ENCODE peak calls at places on chromosomes 1 and 21, in five cellular contexts. One of them, this sample, is unnamed.

GRCh38 chr1:10724052-10724494 is 72.4 kb downstream of the CASZ1 start:
- DNase-seq in GM13976: no peak
- DNase-seq in cardiac fibroblast: peak
- DNase-seq in fibroblast of pulmonary artery: peak
- DNase-seq in esophagus muscularis mucosa: no peak
- DNase-seq in this sample: peak

GRCh38 chr1:206066479-206067171 is 13.7 kb downstream of the RHEX start:
- DNase-seq in GM13976: peak
- DNase-seq in cardiac fibroblast: peak
- DNase-seq in fibroblast of pulmonary artery: no peak
- DNase-seq in esophagus muscularis mucosa: no peak
- DNase-seq in this sample: no peak

GRCh38 chr1:79902418-79902817 is 895.9 kb upstream of the ADGRL4 start:
- DNase-seq in GM13976: no peak
- DNase-seq in cardiac fibroblast: peak
- DNase-seq in fibroblast of pulmonary artery: no peak
- DNase-seq in esophagus muscularis mucosa: no peak
- DNase-seq in this sample: no peak

GRCh38 chr1:113930499-113931161 is 1.5 kb downstream of the HIPK1 start:
- DNase-seq in GM13976: peak
- DNase-seq in cardiac fibroblast: peak
- DNase-seq in fibroblast of pulmonary artery: peak
- DNase-seq in esophagus muscularis mucosa: no peak
- DNase-seq in this sample: peak

GRCh38 chr21:38913120-38913975 is 107.6 kb downstream of the ETS2 start:
- DNase-seq in GM13976: no peak
- DNase-seq in cardiac fibroblast: peak
- DNase-seq in fibroblast of pulmonary artery: peak
- DNase-seq in esophagus muscularis mucosa: peak
- DNase-seq in this sample: peak

GRCh38 chr1:168057921-168058320 is 78.8 kb downstream of the GPR161 start:
- DNase-seq in GM13976: no peak
- DNase-seq in cardiac fibroblast: peak
- DNase-seq in fibroblast of pulmonary artery: peak
- DNase-seq in esophagus muscularis mucosa: no peak
- DNase-seq in this sample: no peak

GRCh38 chr21:17793675-17794123 is 25.5 kb downstream of the C21orf91 start:
- DNase-seq in GM13976: no peak
- DNase-seq in cardiac fibroblast: peak
- DNase-seq in fibroblast of pulmonary artery: no peak
- DNase-seq in esophagus muscularis mucosa: no peak
- DNase-seq in this sample: no peak

GRCh38 chr21:36747114-36747814 is 48.3 kb downstream of the SIM2 start:
- DNase-seq in GM13976: no peak
- DNase-seq in cardiac fibroblast: no peak
- DNase-seq in fibroblast of pulmonary artery: no peak
- DNase-seq in esophagus muscularis mucosa: no peak
- DNase-seq in this sample: peak

GRCh38 chr1:51175278-51175677 is 60.8 kb upstream of the RNF11 start:
- DNase-seq in GM13976: no peak
- DNase-seq in cardiac fibroblast: peak
- DNase-seq in fibroblast of pulmonary artery: peak
- DNase-seq in esophagus muscularis mucosa: no peak
- DNase-seq in this sample: no peak

GRCh38 chr1:63691672-63692425 is 82.0 kb upstream of the ROR1 start:
- DNase-seq in GM13976: peak
- DNase-seq in cardiac fibroblast: peak
- DNase-seq in fibroblast of pulmonary artery: peak
- DNase-seq in esophagus muscularis mucosa: no peak
- DNase-seq in this sample: peak

GRCh38 chr1:69673301-69673700 is 105.6 kb downstream of the LRRC7 start:
- DNase-seq in GM13976: no peak
- DNase-seq in cardiac fibroblast: no peak
- DNase-seq in fibroblast of pulmonary artery: peak
- DNase-seq in esophagus muscularis mucosa: no peak
- DNase-seq in this sample: no peak

GRCh38 chr1:64519921-64520320 is 50.0 kb downstream of the CACHD1 start:
- DNase-seq in GM13976: no peak
- DNase-seq in cardiac fibroblast: peak
- DNase-seq in fibroblast of pulmonary artery: peak
- DNase-seq in esophagus muscularis mucosa: no peak
- DNase-seq in this sample: no peak

GRCh38 chr1:2644591-2645101 is 11.8 kb upstream of the MMEL1 start:
- DNase-seq in GM13976: no peak
- DNase-seq in cardiac fibroblast: no peak
- DNase-seq in fibroblast of pulmonary artery: no peak
- DNase-seq in esophagus muscularis mucosa: no peak
- DNase-seq in this sample: no peak

GRCh38 chr1:201605385-201605747 is 66.4 kb downstream of the NAV1 start:
- DNase-seq in GM13976: no peak
- DNase-seq in cardiac fibroblast: no peak
- DNase-seq in fibroblast of pulmonary artery: no peak
- DNase-seq in esophagus muscularis mucosa: no peak
- DNase-seq in this sample: no peak

GRCh38 chr1:150161747-150162581 is 12.2 kb downstream of the PLEKHO1 start:
- DNase-seq in GM13976: no peak
- DNase-seq in cardiac fibroblast: no peak
- DNase-seq in fibroblast of pulmonary artery: peak
- DNase-seq in esophagus muscularis mucosa: no peak
- DNase-seq in this sample: no peak

GRCh38 chr1:1063945-1064831 is 9.9 kb downstream of the RNF223 start:
- DNase-seq in GM13976: peak
- DNase-seq in cardiac fibroblast: peak
- DNase-seq in fibroblast of pulmonary artery: peak
- DNase-seq in esophagus muscularis mucosa: no peak
- DNase-seq in this sample: peak

GRCh38 chr1:12501661-12502060 is 116.3 kb downstream of the DHRS3 start:
- DNase-seq in GM13976: no peak
- DNase-seq in cardiac fibroblast: no peak
- DNase-seq in fibroblast of pulmonary artery: peak
- DNase-seq in esophagus muscularis mucosa: no peak
- DNase-seq in this sample: no peak

GRCh38 chr1:169121146-169121923 is 14.8 kb downstream of the ATP1B1 start:
- DNase-seq in GM13976: no peak
- DNase-seq in cardiac fibroblast: no peak
- DNase-seq in fibroblast of pulmonary artery: no peak
- DNase-seq in esophagus muscularis mucosa: no peak
- DNase-seq in this sample: no peak

GRCh38 chr1:86382878-86383277 is 13.2 kb downstream of the ODF2L start:
- DNase-seq in GM13976: no peak
- DNase-seq in cardiac fibroblast: peak
- DNase-seq in fibroblast of pulmonary artery: peak
- DNase-seq in esophagus muscularis mucosa: no peak
- DNase-seq in this sample: no peak

GRCh38 chr1:12556368-12556930 is 61.6 kb downstream of the DHRS3 start:
- DNase-seq in GM13976: no peak
- DNase-seq in cardiac fibroblast: peak
- DNase-seq in fibroblast of pulmonary artery: peak
- DNase-seq in esophagus muscularis mucosa: peak
- DNase-seq in this sample: no peak

GRCh38 chr21:45525910-45526306 is 16.3 kb downstream of the SLC19A1 start:
- DNase-seq in GM13976: no peak
- DNase-seq in cardiac fibroblast: no peak
- DNase-seq in fibroblast of pulmonary artery: no peak
- DNase-seq in esophagus muscularis mucosa: no peak
- DNase-seq in this sample: no peak

GRCh38 chr1:77825356-77825709 is 45.9 kb downstream of the MIGA1 start:
- DNase-seq in GM13976: peak
- DNase-seq in cardiac fibroblast: peak
- DNase-seq in fibroblast of pulmonary artery: peak
- DNase-seq in esophagus muscularis mucosa: no peak
- DNase-seq in this sample: peak

GRCh38 chr1:164895026-164895907 is 336.3 kb downstream of the PBX1 start:
- DNase-seq in GM13976: no peak
- DNase-seq in cardiac fibroblast: no peak
- DNase-seq in fibroblast of pulmonary artery: no peak
- DNase-seq in esophagus muscularis mucosa: no peak
- DNase-seq in this sample: no peak

GRCh38 chr1:39105841-39106765 is 80.0 kb downstream of the NDUFS5 start:
- DNase-seq in GM13976: no peak
- DNase-seq in cardiac fibroblast: peak
- DNase-seq in fibroblast of pulmonary artery: peak
- DNase-seq in esophagus muscularis mucosa: no peak
- DNase-seq in this sample: peak

GRCh38 chr1:50644447-50645105 is 221.3 kb upstream of the DMRTA2 start:
- DNase-seq in GM13976: no peak
- DNase-seq in cardiac fibroblast: no peak
- DNase-seq in fibroblast of pulmonary artery: no peak
- DNase-seq in esophagus muscularis mucosa: no peak
- DNase-seq in this sample: no peak

GRCh38 chr1:157156058-157156541 is 17.9 kb upstream of the ETV3 start:
- DNase-seq in GM13976: peak
- DNase-seq in cardiac fibroblast: peak
- DNase-seq in fibroblast of pulmonary artery: peak
- DNase-seq in esophagus muscularis mucosa: no peak
- DNase-seq in this sample: peak

GRCh38 chr1:39087109-39087834 is 61.1 kb downstream of the NDUFS5 start:
- DNase-seq in GM13976: peak
- DNase-seq in cardiac fibroblast: peak
- DNase-seq in fibroblast of pulmonary artery: peak
- DNase-seq in esophagus muscularis mucosa: no peak
- DNase-seq in this sample: no peak

DNA sequence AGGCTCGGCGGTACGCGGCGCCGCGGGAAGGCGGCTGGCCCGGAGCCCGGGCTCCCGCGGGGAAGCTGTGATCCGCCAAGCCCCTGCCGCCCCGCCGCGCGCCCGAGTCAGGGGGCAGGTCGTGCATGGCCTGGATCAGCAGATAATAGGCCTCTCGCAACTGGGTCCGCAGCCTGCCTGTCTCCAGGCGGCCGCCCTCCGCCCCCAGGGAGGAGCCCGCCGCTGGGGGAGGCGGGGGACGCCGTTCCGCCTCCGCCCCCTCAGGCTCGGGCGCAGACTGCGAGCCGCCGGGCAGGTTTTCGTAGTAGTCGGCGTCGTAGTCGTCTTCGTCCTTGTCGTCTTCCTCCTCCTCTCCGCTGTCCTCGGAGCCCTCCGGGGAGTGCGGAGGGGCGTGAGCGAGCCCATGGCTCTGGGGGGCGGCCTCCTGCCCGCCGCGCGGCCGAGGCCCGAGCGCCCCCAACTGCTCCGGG is at the start of gene SYDE2:
- DNase-seq in GM13976: peak
- DNase-seq in cardiac fibroblast: peak
- DNase-seq in fibroblast of pulmonary artery: peak
- DNase-seq in esophagus muscularis mucosa: no peak
- DNase-seq in this sample: peak
- TF ChIP-seq CTCF in GM13976: no peak
- TF ChIP-seq CTCF in cardiac fibroblast: no peak
- TF ChIP-seq CTCF in fibroblast of pulmonary artery: no peak
- TF ChIP-seq CTCF in esophagus muscularis mucosa: no peak
- TF ChIP-seq CTCF in this sample: no peak

DNA sequence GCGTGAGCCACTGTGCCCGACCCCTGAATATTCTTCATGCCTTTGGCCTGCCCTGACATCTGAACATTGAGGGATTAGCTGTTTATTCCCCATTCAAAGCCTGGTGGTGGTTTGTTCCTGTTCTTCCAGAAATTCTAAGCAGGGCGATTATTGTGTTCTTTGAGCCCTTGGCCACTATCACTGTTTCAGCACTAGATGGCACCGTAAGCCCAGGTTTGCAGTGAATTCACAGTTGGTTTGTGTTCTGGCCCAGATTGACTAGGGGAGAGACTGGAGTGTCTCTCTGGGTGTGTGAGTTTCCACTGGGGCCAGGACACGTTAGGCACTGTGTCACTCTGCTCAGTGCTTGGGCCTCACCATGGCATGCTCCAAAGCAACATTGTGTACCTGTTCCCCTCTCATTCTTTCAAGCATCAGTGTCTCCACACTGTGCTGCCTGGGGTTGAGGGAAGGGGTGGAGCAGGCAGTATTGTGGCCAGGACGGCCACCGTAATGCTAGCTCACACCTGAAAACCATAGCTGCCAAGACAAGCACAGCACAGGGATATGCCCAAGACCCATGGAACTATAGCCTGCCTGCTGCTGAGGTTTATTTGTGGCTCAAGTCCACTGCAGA is 52.7 kb downstream of the PKN2 start:
- DNase-seq in GM13976: no peak
- DNase-seq in cardiac fibroblast: peak
- DNase-seq in fibroblast of pulmonary artery: peak
- DNase-seq in esophagus muscularis mucosa: no peak
- DNase-seq in this sample: peak
- TF ChIP-seq CTCF in GM13976: peak
- TF ChIP-seq CTCF in cardiac fibroblast: peak
- TF ChIP-seq CTCF in fibroblast of pulmonary artery: peak
- TF ChIP-seq CTCF in esophagus muscularis mucosa: no peak
- TF ChIP-seq CTCF in this sample: peak

DNA sequence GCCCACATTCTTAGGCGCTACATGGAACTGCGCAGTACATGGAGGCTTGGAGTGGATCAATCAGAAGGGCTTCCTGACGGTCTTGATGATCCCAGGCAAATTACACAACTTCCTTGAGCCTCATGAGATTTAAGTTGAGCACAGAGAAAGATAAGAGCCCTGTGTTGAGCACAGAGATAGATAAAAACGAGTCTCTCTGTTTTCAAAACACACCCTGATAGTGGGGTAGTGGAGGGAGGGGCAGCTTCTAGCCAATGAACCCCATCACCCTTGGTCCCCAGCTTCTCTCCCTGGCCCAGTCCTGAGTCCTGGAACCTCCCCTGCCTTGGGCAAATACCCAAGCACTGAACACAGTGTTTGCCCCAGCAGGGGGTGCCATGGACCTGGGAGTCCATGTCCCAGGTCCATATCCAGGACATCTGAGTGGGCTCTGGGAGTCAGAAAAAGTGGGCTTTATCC is 9.1 kb downstream of the POU3F1 start:
- DNase-seq in GM13976: peak
- DNase-seq in cardiac fibroblast: peak
- DNase-seq in fibroblast of pulmonary artery: peak
- DNase-seq in esophagus muscularis mucosa: no peak
- DNase-seq in this sample: peak
- TF ChIP-seq CTCF in GM13976: no peak
- TF ChIP-seq CTCF in cardiac fibroblast: peak
- TF ChIP-seq CTCF in fibroblast of pulmonary artery: peak
- TF ChIP-seq CTCF in esophagus muscularis mucosa: no peak
- TF ChIP-seq CTCF in this sample: no peak

DNA sequence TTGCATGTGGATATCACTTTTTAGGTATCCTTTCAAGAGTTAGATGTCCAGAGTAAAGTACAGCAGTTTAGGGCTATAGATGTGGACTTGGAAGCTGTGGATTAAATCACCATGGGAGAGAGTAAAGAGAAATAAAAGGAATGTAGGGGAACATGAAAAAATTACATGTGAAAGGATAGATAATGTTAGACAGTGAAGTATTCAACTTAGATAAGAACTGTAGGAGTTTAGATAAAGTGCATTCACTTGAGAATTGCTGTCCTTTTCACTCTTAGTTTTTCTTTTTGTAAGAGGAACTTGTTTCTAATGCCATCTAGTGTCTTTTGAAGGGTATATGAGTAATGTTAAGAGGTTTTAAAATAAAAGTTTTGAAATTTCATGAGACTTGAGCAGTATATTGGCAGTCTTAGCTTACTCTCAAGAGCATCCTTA is 40.1 kb downstream of the MAST2 start:
- DNase-seq in GM13976: peak
- DNase-seq in cardiac fibroblast: peak
- DNase-seq in fibroblast of pulmonary artery: peak
- DNase-seq in esophagus muscularis mucosa: no peak
- DNase-seq in this sample: no peak
- TF ChIP-seq CTCF in GM13976: no peak
- TF ChIP-seq CTCF in cardiac fibroblast: peak
- TF ChIP-seq CTCF in fibroblast of pulmonary artery: peak
- TF ChIP-seq CTCF in esophagus muscularis mucosa: no peak
- TF ChIP-seq CTCF in this sample: no peak

GRCh38 chr1:198788561-198789064 is 149.8 kb downstream of the PTPRC start:
- DNase-seq in GM13976: peak
- DNase-seq in cardiac fibroblast: peak
- DNase-seq in fibroblast of pulmonary artery: peak
- DNase-seq in esophagus muscularis mucosa: no peak
- DNase-seq in this sample: no peak
- TF ChIP-seq CTCF in GM13976: no peak
- TF ChIP-seq CTCF in cardiac fibroblast: peak
- TF ChIP-seq CTCF in fibroblast of pulmonary artery: peak
- TF ChIP-seq CTCF in esophagus muscularis mucosa: no peak
- TF ChIP-seq CTCF in this sample: no peak

This sample was measured in Calu3.